ENCODE peak calls at places on chromosomes 13 and 19, in seven cellular contexts. One of them, this sample, is unnamed.

GRCh38 chr13:23350009-23350408 is 83.5 kb downstream of the SACS start:
- DNase-seq in naive thymus-derived CD8-positive, alpha-beta T cell: no peak
- DNase-seq in fibroblast of lung: peak
- DNase-seq in WERI-Rb-1: no peak
- DNase-seq in HT1080: no peak
- DNase-seq in AG04449: no peak
- DNase-seq in CD8-positive, alpha-beta T cell: no peak
- DNase-seq in this sample: no peak

GRCh38 chr13:112129557-112129956 is 62.6 kb downstream of the SOX1 start:
- DNase-seq in naive thymus-derived CD8-positive, alpha-beta T cell: no peak
- DNase-seq in WERI-Rb-1: no peak
- DNase-seq in HT1080: no peak
- DNase-seq in AG04449: no peak
- DNase-seq in fibroblast of lung: no peak
- DNase-seq in CD8-positive, alpha-beta T cell: no peak
- DNase-seq in this sample: no peak

GRCh38 chr19:36685835-36686234 is 1.6 kb upstream of the ZNF567 start:
- DNase-seq in CD8-positive, alpha-beta T cell: no peak
- DNase-seq in fibroblast of lung: no peak
- DNase-seq in AG04449: no peak
- DNase-seq in WERI-Rb-1: no peak
- DNase-seq in HT1080: no peak
- DNase-seq in naive thymus-derived CD8-positive, alpha-beta T cell: no peak
- DNase-seq in this sample: no peak

GRCh38 chr13:30334663-30335386 is 27.5 kb upstream of the KATNAL1 start:
- DNase-seq in naive thymus-derived CD8-positive, alpha-beta T cell: peak
- DNase-seq in fibroblast of lung: no peak
- DNase-seq in WERI-Rb-1: peak
- DNase-seq in AG04449: no peak
- DNase-seq in HT1080: peak
- DNase-seq in CD8-positive, alpha-beta T cell: no peak
- DNase-seq in this sample: no peak

GRCh38 chr19:21466627-21467026 is 38.8 kb upstream of the ZNF429 start:
- DNase-seq in HT1080: no peak
- DNase-seq in AG04449: no peak
- DNase-seq in WERI-Rb-1: no peak
- DNase-seq in naive thymus-derived CD8-positive, alpha-beta T cell: no peak
- DNase-seq in CD8-positive, alpha-beta T cell: no peak
- DNase-seq in fibroblast of lung: no peak
- DNase-seq in this sample: no peak

GRCh38 chr13:20442798-20443381 is 82.8 kb downstream of the CRYL1 start:
- DNase-seq in WERI-Rb-1: no peak
- DNase-seq in AG04449: no peak
- DNase-seq in naive thymus-derived CD8-positive, alpha-beta T cell: no peak
- DNase-seq in CD8-positive, alpha-beta T cell: no peak
- DNase-seq in HT1080: no peak
- DNase-seq in fibroblast of lung: no peak
- DNase-seq in this sample: no peak

GRCh38 chr19:43774103-43774939 is 6.5 kb downstream of the KCNN4 start:
- DNase-seq in fibroblast of lung: peak
- DNase-seq in CD8-positive, alpha-beta T cell: no peak
- DNase-seq in WERI-Rb-1: no peak
- DNase-seq in HT1080: no peak
- DNase-seq in naive thymus-derived CD8-positive, alpha-beta T cell: no peak
- DNase-seq in AG04449: no peak
- DNase-seq in this sample: no peak

GRCh38 chr13:72221276-72221962 is 354.4 kb upstream of the DACH1 start:
- DNase-seq in WERI-Rb-1: peak
- DNase-seq in naive thymus-derived CD8-positive, alpha-beta T cell: no peak
- DNase-seq in fibroblast of lung: no peak
- DNase-seq in AG04449: no peak
- DNase-seq in HT1080: peak
- DNase-seq in CD8-positive, alpha-beta T cell: no peak
- DNase-seq in this sample: no peak

GRCh38 chr13:46160474-46161066 is 21.4 kb downstream of the LCP1 start:
- DNase-seq in fibroblast of lung: peak
- DNase-seq in CD8-positive, alpha-beta T cell: no peak
- DNase-seq in AG04449: no peak
- DNase-seq in naive thymus-derived CD8-positive, alpha-beta T cell: peak
- DNase-seq in WERI-Rb-1: no peak
- DNase-seq in HT1080: peak
- DNase-seq in this sample: no peak

GRCh38 chr13:101751488-101751887 is 299.0 kb downstream of the ITGBL1 start:
- DNase-seq in AG04449: peak
- DNase-seq in naive thymus-derived CD8-positive, alpha-beta T cell: no peak
- DNase-seq in CD8-positive, alpha-beta T cell: no peak
- DNase-seq in WERI-Rb-1: no peak
- DNase-seq in HT1080: peak
- DNase-seq in fibroblast of lung: peak
- DNase-seq in this sample: peak

GRCh38 chr13:19888799-19889198 is 25.4 kb upstream of the ZMYM5 start:
- DNase-seq in HT1080: peak
- DNase-seq in CD8-positive, alpha-beta T cell: no peak
- DNase-seq in AG04449: no peak
- DNase-seq in fibroblast of lung: peak
- DNase-seq in WERI-Rb-1: no peak
- DNase-seq in naive thymus-derived CD8-positive, alpha-beta T cell: peak
- DNase-seq in this sample: no peak

GRCh38 chr13:59301166-59301551 is 862.6 kb downstream of the DIAPH3 start:
- DNase-seq in AG04449: no peak
- DNase-seq in fibroblast of lung: no peak
- DNase-seq in naive thymus-derived CD8-positive, alpha-beta T cell: no peak
- DNase-seq in CD8-positive, alpha-beta T cell: no peak
- DNase-seq in HT1080: no peak
- DNase-seq in WERI-Rb-1: no peak
- DNase-seq in this sample: no peak

GRCh38 chr19:4327252-4327876 is 11.3 kb downstream of the STAP2 start:
- DNase-seq in naive thymus-derived CD8-positive, alpha-beta T cell: peak
- DNase-seq in CD8-positive, alpha-beta T cell: no peak
- DNase-seq in AG04449: no peak
- DNase-seq in WERI-Rb-1: no peak
- DNase-seq in fibroblast of lung: peak
- DNase-seq in HT1080: no peak
- DNase-seq in this sample: no peak

GRCh38 chr19:36103842-36104552 is 6.9 kb upstream of the OVOL3 start:
- DNase-seq in WERI-Rb-1: no peak
- DNase-seq in AG04449: no peak
- DNase-seq in naive thymus-derived CD8-positive, alpha-beta T cell: no peak
- DNase-seq in HT1080: no peak
- DNase-seq in fibroblast of lung: peak
- DNase-seq in CD8-positive, alpha-beta T cell: no peak
- DNase-seq in this sample: peak

GRCh38 chr19:246551-246950 is 44.7 kb downstream of the PLPP2 start:
- DNase-seq in naive thymus-derived CD8-positive, alpha-beta T cell: no peak
- DNase-seq in AG04449: no peak
- DNase-seq in WERI-Rb-1: peak
- DNase-seq in HT1080: no peak
- DNase-seq in fibroblast of lung: no peak
- DNase-seq in CD8-positive, alpha-beta T cell: no peak
- DNase-seq in this sample: no peak

GRCh38 chr19:56245062-56245740 is 27.3 kb upstream of the EDDM13 start:
- DNase-seq in AG04449: no peak
- DNase-seq in fibroblast of lung: peak
- DNase-seq in WERI-Rb-1: no peak
- DNase-seq in CD8-positive, alpha-beta T cell: no peak
- DNase-seq in naive thymus-derived CD8-positive, alpha-beta T cell: no peak
- DNase-seq in HT1080: peak
- DNase-seq in this sample: peak

GRCh38 chr13:102993348-102993747 is 72.9 kb downstream of the SLC10A2 start:
- DNase-seq in CD8-positive, alpha-beta T cell: no peak
- DNase-seq in naive thymus-derived CD8-positive, alpha-beta T cell: no peak
- DNase-seq in WERI-Rb-1: no peak
- DNase-seq in fibroblast of lung: no peak
- DNase-seq in HT1080: no peak
- DNase-seq in AG04449: no peak
- DNase-seq in this sample: no peak

GRCh38 chr19:39247701-39248664 is 673 bp downstream of the IFNL4 start:
- DNase-seq in naive thymus-derived CD8-positive, alpha-beta T cell: no peak
- DNase-seq in HT1080: no peak
- DNase-seq in WERI-Rb-1: no peak
- DNase-seq in fibroblast of lung: peak
- DNase-seq in CD8-positive, alpha-beta T cell: no peak
- DNase-seq in AG04449: no peak
- DNase-seq in this sample: no peak

GRCh38 chr19:38337360-38337653 is 1.7 kb downstream of the CATSPERG start:
- DNase-seq in CD8-positive, alpha-beta T cell: no peak
- DNase-seq in fibroblast of lung: no peak
- DNase-seq in WERI-Rb-1: no peak
- DNase-seq in AG04449: no peak
- DNase-seq in HT1080: no peak
- DNase-seq in naive thymus-derived CD8-positive, alpha-beta T cell: no peak
- DNase-seq in this sample: no peak

GRCh38 chr13:98549006-98549727 is 27.7 kb downstream of the STK24 start:
- DNase-seq in naive thymus-derived CD8-positive, alpha-beta T cell: no peak
- DNase-seq in CD8-positive, alpha-beta T cell: no peak
- DNase-seq in WERI-Rb-1: no peak
- DNase-seq in fibroblast of lung: peak
- DNase-seq in AG04449: peak
- DNase-seq in HT1080: peak
- DNase-seq in this sample: peak

GRCh38 chr19:47778954-47779351 is 450 bp downstream of the SELENOW start:
- DNase-seq in HT1080: no peak
- DNase-seq in naive thymus-derived CD8-positive, alpha-beta T cell: no peak
- DNase-seq in CD8-positive, alpha-beta T cell: no peak
- DNase-seq in WERI-Rb-1: no peak
- DNase-seq in fibroblast of lung: peak
- DNase-seq in AG04449: no peak
- DNase-seq in this sample: no peak

GRCh38 chr13:27923794-27924528 is 4.2 kb downstream of the PDX1 start:
- DNase-seq in HT1080: no peak
- DNase-seq in WERI-Rb-1: no peak
- DNase-seq in naive thymus-derived CD8-positive, alpha-beta T cell: no peak
- DNase-seq in fibroblast of lung: no peak
- DNase-seq in AG04449: no peak
- DNase-seq in CD8-positive, alpha-beta T cell: no peak
- DNase-seq in this sample: no peak

GRCh38 chr19:383922-384800 is 24.8 kb downstream of the C2CD4C start:
- DNase-seq in AG04449: no peak
- DNase-seq in naive thymus-derived CD8-positive, alpha-beta T cell: no peak
- DNase-seq in fibroblast of lung: no peak
- DNase-seq in WERI-Rb-1: peak
- DNase-seq in CD8-positive, alpha-beta T cell: no peak
- DNase-seq in HT1080: no peak
- DNase-seq in this sample: no peak

GRCh38 chr13:30115257-30115600 is 192.1 kb downstream of the KATNAL1 start:
- DNase-seq in fibroblast of lung: no peak
- DNase-seq in naive thymus-derived CD8-positive, alpha-beta T cell: no peak
- DNase-seq in HT1080: no peak
- DNase-seq in CD8-positive, alpha-beta T cell: no peak
- DNase-seq in AG04449: no peak
- DNase-seq in WERI-Rb-1: no peak
- DNase-seq in this sample: no peak

GRCh38 chr19:4186087-4186993 is 3.9 kb downstream of the ANKRD24 start:
- DNase-seq in AG04449: no peak
- DNase-seq in fibroblast of lung: peak
- DNase-seq in CD8-positive, alpha-beta T cell: peak
- DNase-seq in WERI-Rb-1: peak
- DNase-seq in HT1080: peak
- DNase-seq in naive thymus-derived CD8-positive, alpha-beta T cell: peak
- DNase-seq in this sample: peak

GRCh38 chr19:31340059-31341025 is 8.9 kb downstream of the TSHZ3 start:
- DNase-seq in CD8-positive, alpha-beta T cell: no peak
- DNase-seq in HT1080: no peak
- DNase-seq in naive thymus-derived CD8-positive, alpha-beta T cell: peak
- DNase-seq in fibroblast of lung: peak
- DNase-seq in AG04449: peak
- DNase-seq in WERI-Rb-1: no peak
- DNase-seq in this sample: no peak

GRCh38 chr13:48110930-48111721 is 16.2 kb upstream of the MED4 start:
- DNase-seq in AG04449: no peak
- DNase-seq in WERI-Rb-1: no peak
- DNase-seq in naive thymus-derived CD8-positive, alpha-beta T cell: no peak
- DNase-seq in fibroblast of lung: peak
- DNase-seq in CD8-positive, alpha-beta T cell: no peak
- DNase-seq in HT1080: peak
- DNase-seq in this sample: no peak

GRCh38 chr19:53101518-53101917 is 1.7 kb downstream of the ZNF160 start:
- DNase-seq in HT1080: no peak
- DNase-seq in CD8-positive, alpha-beta T cell: no peak
- DNase-seq in AG04449: no peak
- DNase-seq in fibroblast of lung: peak
- DNase-seq in naive thymus-derived CD8-positive, alpha-beta T cell: no peak
- DNase-seq in WERI-Rb-1: peak
- DNase-seq in this sample: no peak

GRCh38 chr19:8368136-8368535 is 4.2 kb downstream of the ANGPTL4 start:
- DNase-seq in AG04449: no peak
- DNase-seq in fibroblast of lung: no peak
- DNase-seq in WERI-Rb-1: no peak
- DNase-seq in CD8-positive, alpha-beta T cell: no peak
- DNase-seq in HT1080: no peak
- DNase-seq in naive thymus-derived CD8-positive, alpha-beta T cell: no peak
- DNase-seq in this sample: no peak

GRCh38 chr13:102729560-102730275 is 34.9 kb upstream of the METTL21C start:
- DNase-seq in WERI-Rb-1: no peak
- DNase-seq in fibroblast of lung: peak
- DNase-seq in HT1080: peak
- DNase-seq in AG04449: peak
- DNase-seq in naive thymus-derived CD8-positive, alpha-beta T cell: no peak
- DNase-seq in CD8-positive, alpha-beta T cell: no peak
- DNase-seq in this sample: peak

GRCh38 chr13:113835461-113836274 is 28.2 kb downstream of the GAS6 start:
- DNase-seq in CD8-positive, alpha-beta T cell: no peak
- DNase-seq in HT1080: no peak
- DNase-seq in naive thymus-derived CD8-positive, alpha-beta T cell: no peak
- DNase-seq in fibroblast of lung: peak
- DNase-seq in AG04449: no peak
- DNase-seq in WERI-Rb-1: peak
- DNase-seq in this sample: no peak

GRCh38 chr13:27233964-27234363 is 17.4 kb upstream of the RPL21 start:
- DNase-seq in fibroblast of lung: no peak
- DNase-seq in CD8-positive, alpha-beta T cell: no peak
- DNase-seq in HT1080: no peak
- DNase-seq in naive thymus-derived CD8-positive, alpha-beta T cell: no peak
- DNase-seq in AG04449: no peak
- DNase-seq in WERI-Rb-1: no peak
- DNase-seq in this sample: no peak

GRCh38 chr19:18044825-18045304 is 36.9 kb downstream of the ARRDC2 start:
- DNase-seq in naive thymus-derived CD8-positive, alpha-beta T cell: peak
- DNase-seq in CD8-positive, alpha-beta T cell: peak
- DNase-seq in AG04449: no peak
- DNase-seq in fibroblast of lung: peak
- DNase-seq in WERI-Rb-1: peak
- DNase-seq in HT1080: no peak
- DNase-seq in this sample: no peak

GRCh38 chr19:57587529-57587928 is 3.6 kb downstream of the ZIK1 start:
- DNase-seq in AG04449: peak
- DNase-seq in naive thymus-derived CD8-positive, alpha-beta T cell: no peak
- DNase-seq in fibroblast of lung: peak
- DNase-seq in WERI-Rb-1: no peak
- DNase-seq in HT1080: peak
- DNase-seq in CD8-positive, alpha-beta T cell: no peak
- DNase-seq in this sample: no peak

GRCh38 chr19:482186-483041 is 13.9 kb upstream of the MADCAM1 start:
- DNase-seq in AG04449: no peak
- DNase-seq in fibroblast of lung: no peak
- DNase-seq in naive thymus-derived CD8-positive, alpha-beta T cell: no peak
- DNase-seq in HT1080: no peak
- DNase-seq in WERI-Rb-1: no peak
- DNase-seq in CD8-positive, alpha-beta T cell: no peak
- DNase-seq in this sample: no peak

GRCh38 chr19:2282062-2282861 is at the start of gene PEAK3:
- DNase-seq in naive thymus-derived CD8-positive, alpha-beta T cell: no peak
- DNase-seq in HT1080: peak
- DNase-seq in WERI-Rb-1: peak
- DNase-seq in CD8-positive, alpha-beta T cell: no peak
- DNase-seq in fibroblast of lung: peak
- DNase-seq in AG04449: no peak
- DNase-seq in this sample: no peak

This sample was measured in foreskin keratinocyte.